ENCODE peak calls at places on chromosomes 11 and 22, in four cellular contexts. P is psoas muscle, M is GM23338, G is sigmoid colon. K is an unnamed sample.

GRCh38 chr11:129828301-129828836 is 12.7 kb downstream of the TMEM45B start:
- DNase-seq in P (no peak), M (no peak), G (no peak), K (no peak)

GRCh38 chr11:101553891-101554292 is 29.9 kb downstream of the TRPC6 start:
- DNase-seq in P (no peak), M (no peak), G (no peak), K (no peak)

GRCh38 chr11:74948546-74948897 is 369 bp downstream of the XRRA1 start:
- DNase-seq in P (no peak), M (no peak), G (no peak), K (no peak)

GRCh38 chr11:45142241-45142885 is 4.1 kb upstream of the PRDM11 start:
- DNase-seq in P (no peak), M (no peak), G (peak; percentile 49), K (no peak)

GRCh38 chr11:85961930-85962363 is 106.8 kb downstream of the CCDC83 start:
- DNase-seq in P (no peak), M (no peak), G (no peak), K (peak; percentile 71)

GRCh38 chr11:71109186-71109585 is 143.2 kb downstream of the SHANK2 start:
- DNase-seq in P (no peak), M (no peak), G (no peak), K (no peak)

GRCh38 chr22:47050601-47051051 is 288.2 kb downstream of the TBC1D22A start:
- DNase-seq in P (peak; percentile 48), M (no peak), G (no peak), K (no peak)

GRCh38 chr22:46088541-46089311 is 61.6 kb upstream of the PPARA start:
- DNase-seq in P (peak; percentile 88), M (no peak), G (peak; percentile 83), K (no peak)

GRCh38 chr22:35835998-35836691 is 118.5 kb downstream of the APOL5 start:
- DNase-seq in P (no peak), M (peak; percentile 84), G (peak; percentile 76), K (peak; percentile 62)

GRCh38 chr22:36352775-36353507 is 34.8 kb downstream of the MYH9 start:
- DNase-seq in P (peak; percentile 77), M (peak; percentile 25), G (no peak), K (no peak)

GRCh38 chr11:26084313-26084712 is 247.6 kb upstream of the ANO3 start:
- DNase-seq in P (no peak), M (no peak), G (no peak), K (no peak)

GRCh38 chr11:120597250-120597649 is 85.7 kb downstream of the GRIK4 start:
- DNase-seq in P (no peak), M (no peak), G (no peak), K (peak; percentile 25)

GRCh38 chr11:117535201-117535869 is 207.7 kb downstream of the CEP164 start:
- DNase-seq in P (peak; percentile 76), M (no peak), G (peak; percentile 78), K (no peak)

GRCh38 chr11:115618428-115618827 is 114.2 kb upstream of the CADM1 start:
- DNase-seq in P (no peak), M (no peak), G (no peak), K (no peak)

GRCh38 chr11:38476808-38477565 is 1879.0 kb upstream of the RAG2 start:
- DNase-seq in P (no peak), M (no peak), G (no peak), K (no peak)

GRCh38 chr11:58576792-58577440 is 1.3 kb upstream of the LPXN start:
- DNase-seq in P (no peak), M (no peak), G (peak; percentile 61), K (no peak)

GRCh38 chr11:78427615-78428272 is 10.1 kb upstream of the GAB2 start:
- DNase-seq in P (no peak), M (no peak), G (no peak), K (no peak)

GRCh38 chr22:17384612-17385345 is 15.5 kb downstream of the CECR2 start:
- DNase-seq in P (no peak), M (no peak), G (no peak), K (no peak)

GRCh38 chr22:40955516-40955915 is 4.3 kb downstream of the RBX1 start:
- DNase-seq in P (no peak), M (no peak), G (no peak), K (no peak)

GRCh38 chr22:40951795-40952602 is 821 bp downstream of the RBX1 start:
- DNase-seq in P (no peak), M (peak; percentile 23), G (no peak), K (no peak)

GRCh38 chr22:40954095-40954494 is 2.9 kb downstream of the RBX1 start:
- DNase-seq in P (no peak), M (no peak), G (no peak), K (no peak)

GRCh38 chr22:40950888-40951794 is at the start of gene RBX1:
- DNase-seq in P (peak; percentile 99), M (peak; percentile 99), G (peak; percentile 99), K (peak; percentile 97)

DNA sequence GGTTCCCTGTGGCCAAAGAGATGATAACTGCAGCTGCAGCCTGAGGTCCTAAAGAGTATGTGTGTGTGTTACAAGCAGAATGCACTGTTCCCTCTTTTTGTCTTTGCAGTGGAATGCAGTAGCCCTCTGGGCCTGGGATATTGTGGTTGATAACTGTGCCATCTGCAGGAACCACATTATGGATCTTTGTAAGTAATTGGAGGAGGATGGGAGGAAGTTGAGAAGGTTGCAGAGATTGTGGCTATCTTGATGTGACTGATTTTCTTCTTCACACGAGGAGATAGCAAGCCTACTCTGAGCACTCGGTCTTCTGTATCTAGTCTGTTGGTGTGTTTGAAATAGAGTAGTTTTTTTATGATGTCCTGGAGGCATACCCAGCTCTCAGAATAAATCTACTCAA is 2.3 kb downstream of the RBX1 start:
- DNase-seq in P (no peak), M (no peak), G (no peak), K (no peak)
- H3K4me3 ChIP-seq in P (no peak overlapping the region), M (no peak overlapping the region), G (no peak overlapping the region), K (no peak overlapping the region)

DNA sequence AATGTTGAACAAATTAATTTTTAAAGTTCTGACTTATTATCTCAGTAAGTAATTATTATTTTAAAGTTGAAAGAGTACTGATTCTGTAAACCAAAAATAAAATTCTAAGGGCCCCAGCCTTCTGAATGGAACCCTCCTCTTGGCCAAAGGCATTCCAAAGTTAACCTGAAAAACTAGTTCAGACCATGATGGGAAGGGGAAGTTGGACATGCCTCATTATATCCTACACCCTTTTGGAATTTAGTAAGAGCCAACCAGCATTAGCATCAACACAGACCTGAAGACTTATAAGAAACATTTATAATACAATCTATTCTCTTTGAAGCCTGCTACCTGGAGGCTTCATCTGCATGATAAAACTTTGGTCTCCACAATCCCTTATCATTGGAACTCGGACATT is 18.9 kb downstream of the LGR4 start:
- DNase-seq in P (no peak), M (no peak), G (no peak), K (no peak)
- H3K4me1 ChIP-seq in P (peaks cover 12% of the 10 kb centered on the region), M (peaks cover 62% of the 10 kb centered on the region), G (peaks cover 23% of the 10 kb centered on the region), K (peaks cover 48% of the 10 kb centered on the region)

GRCh38 chr11:99593197-99593596 is 572.4 kb downstream of the CNTN5 start:
- DNase-seq in P (no peak), M (no peak), G (no peak), K (no peak)
- H3K4me3 ChIP-seq in P (no peak overlapping the region), M (no peak overlapping the region), G (no peak overlapping the region), K (no peak overlapping the region)

GRCh38 chr11:76391811-76392475 is 10.8 kb downstream of the GVQW3 start:
- DNase-seq in P (no peak), M (no peak), G (no peak), K (no peak)

GRCh38 chr11:76397383-76397782 is 16.3 kb downstream of the GVQW3 start:
- DNase-seq in P (no peak), M (no peak), G (no peak), K (no peak)

GRCh38 chr11:76392889-76393288 is 11.8 kb downstream of the GVQW3 start:
- DNase-seq in P (no peak), M (no peak), G (no peak), K (no peak)

GRCh38 chr11:76394411-76394810 is 13.3 kb downstream of the GVQW3 start:
- DNase-seq in P (no peak), M (no peak), G (no peak), K (no peak)

GRCh38 chr11:76395296-76395695 is 14.2 kb downstream of the GVQW3 start:
- DNase-seq in P (no peak), M (no peak), G (no peak), K (no peak)
- H3K4me1 ChIP-seq in P (no peaks in the 10 kb centered on the region), M (no peaks in the 10 kb centered on the region), G (peaks cover 5% of the 10 kb centered on the region), K (no peaks in the 10 kb centered on the region)

GRCh38 chr22:24435323-24435645 is 7.9 kb downstream of the ADORA2A start:
- DNase-seq in P (no peak), M (no peak), G (no peak), K (no peak)
- H3K4me3 ChIP-seq in P (no peak overlapping the region), M (no peak overlapping the region), G (no peak overlapping the region), K (no peak overlapping the region)

GRCh38 chr11:92128026-92128425 is 96.6 kb upstream of the FAT3 start:
- DNase-seq in P (no peak), M (no peak), G (no peak), K (no peak)
- H3K4me1 ChIP-seq in P (no peaks in the 10 kb centered on the region), M (no peaks in the 10 kb centered on the region), G (no peaks in the 10 kb centered on the region), K (peaks cover 41% of the 10 kb centered on the region)

K was measured in RWPE2.